ENCODE peak calls at places on chromosomes 16 and 17, in eight cellular contexts. One of them, this sample, is unnamed.

GRCh38 chr16:27625050-27625697 is 75.2 kb downstream of the KATNIP start:
- DNase-seq in GM23338: no peak
- DNase-seq in tibial nerve: no peak
- DNase-seq in prostate gland: peak; percentile 49
- DNase-seq in sigmoid colon: no peak
- DNase-seq in stomach: no peak
- DNase-seq in small intestine: peak; percentile 79
- DNase-seq in GM23248: peak; percentile 56
- DNase-seq in this sample: no peak

GRCh38 chr17:57459286-57459915 is 203.1 kb downstream of the MSI2 start:
- DNase-seq in GM23338: no peak
- DNase-seq in tibial nerve: no peak
- DNase-seq in prostate gland: no peak
- DNase-seq in sigmoid colon: no peak
- DNase-seq in stomach: no peak
- DNase-seq in small intestine: no peak
- DNase-seq in GM23248: peak; percentile 60
- DNase-seq in this sample: no peak

GRCh38 chr17:41338961-41339485 is 11.6 kb downstream of the KRT33A start:
- DNase-seq in GM23338: no peak
- DNase-seq in tibial nerve: no peak
- DNase-seq in prostate gland: no peak
- DNase-seq in sigmoid colon: no peak
- DNase-seq in stomach: no peak
- DNase-seq in small intestine: no peak
- DNase-seq in GM23248: peak; percentile 46
- DNase-seq in this sample: no peak

GRCh38 chr17:30323262-30323894 is 10.5 kb downstream of the TMIGD1 start:
- DNase-seq in GM23338: no peak
- DNase-seq in tibial nerve: no peak
- DNase-seq in prostate gland: no peak
- DNase-seq in sigmoid colon: no peak
- DNase-seq in stomach: no peak
- DNase-seq in small intestine: no peak
- DNase-seq in GM23248: no peak
- DNase-seq in this sample: no peak

GRCh38 chr17:61411114-61411943 is 11.7 kb downstream of the TBX2 start:
- DNase-seq in GM23338: peak; percentile 70
- DNase-seq in tibial nerve: no peak
- DNase-seq in prostate gland: peak; percentile 73
- DNase-seq in sigmoid colon: peak; percentile 76
- DNase-seq in stomach: peak; percentile 51
- DNase-seq in small intestine: peak; percentile 27
- DNase-seq in GM23248: peak; percentile 76
- DNase-seq in this sample: peak; percentile 54

GRCh38 chr17:35312790-35313711 is 60.4 kb downstream of the SLFN11 start:
- DNase-seq in GM23338: peak; percentile 85
- DNase-seq in tibial nerve: peak; percentile 31
- DNase-seq in prostate gland: peak; percentile 66
- DNase-seq in sigmoid colon: peak; percentile 75
- DNase-seq in stomach: peak; percentile 37
- DNase-seq in small intestine: peak; percentile 77
- DNase-seq in GM23248: peak; percentile 77
- DNase-seq in this sample: peak; percentile 68

GRCh38 chr16:79278506-79278905 is 322.0 kb downstream of the MAF start:
- DNase-seq in GM23338: no peak
- DNase-seq in tibial nerve: no peak
- DNase-seq in prostate gland: no peak
- DNase-seq in sigmoid colon: no peak
- DNase-seq in stomach: no peak
- DNase-seq in small intestine: peak; percentile 53
- DNase-seq in GM23248: no peak
- DNase-seq in this sample: no peak

GRCh38 chr17:35486920-35487727 is 38.6 kb upstream of the SLFN13 start:
- DNase-seq in GM23338: peak; percentile 13
- DNase-seq in tibial nerve: peak; percentile 15
- DNase-seq in prostate gland: no peak
- DNase-seq in sigmoid colon: peak; percentile 73
- DNase-seq in stomach: peak; percentile 52
- DNase-seq in small intestine: peak; percentile 47
- DNase-seq in GM23248: peak; percentile 91
- DNase-seq in this sample: no peak

GRCh38 chr16:26391833-26392232 is 674.9 kb upstream of the C16orf82 start:
- DNase-seq in GM23338: peak; percentile 30
- DNase-seq in tibial nerve: no peak
- DNase-seq in prostate gland: no peak
- DNase-seq in sigmoid colon: no peak
- DNase-seq in stomach: no peak
- DNase-seq in small intestine: no peak
- DNase-seq in GM23248: no peak
- DNase-seq in this sample: no peak

GRCh38 chr17:38715216-38715943 is 10.3 kb downstream of the MLLT6 start:
- DNase-seq in GM23338: peak; percentile 68
- DNase-seq in tibial nerve: no peak
- DNase-seq in prostate gland: no peak
- DNase-seq in sigmoid colon: no peak
- DNase-seq in stomach: no peak
- DNase-seq in small intestine: no peak
- DNase-seq in GM23248: no peak
- DNase-seq in this sample: no peak

GRCh38 chr17:82751171-82751570 is 694 bp upstream of the TBCD start:
- DNase-seq in GM23338: peak; percentile 69
- DNase-seq in tibial nerve: no peak
- DNase-seq in prostate gland: no peak
- DNase-seq in sigmoid colon: no peak
- DNase-seq in stomach: no peak
- DNase-seq in small intestine: no peak
- DNase-seq in GM23248: no peak
- DNase-seq in this sample: no peak

GRCh38 chr16:79430129-79430789 is 170.3 kb downstream of the MAF start:
- DNase-seq in GM23338: no peak
- DNase-seq in tibial nerve: no peak
- DNase-seq in prostate gland: no peak
- DNase-seq in sigmoid colon: no peak
- DNase-seq in stomach: no peak
- DNase-seq in small intestine: peak; percentile 68
- DNase-seq in GM23248: no peak
- DNase-seq in this sample: no peak

GRCh38 chr16:48353565-48354163 is 31.5 kb downstream of the SIAH1 start:
- DNase-seq in GM23338: peak; percentile 95
- DNase-seq in tibial nerve: peak; percentile 64
- DNase-seq in prostate gland: peak; percentile 44
- DNase-seq in sigmoid colon: peak; percentile 79
- DNase-seq in stomach: peak; percentile 63
- DNase-seq in small intestine: peak; percentile 83
- DNase-seq in GM23248: peak; percentile 89
- DNase-seq in this sample: peak; percentile 63

GRCh38 chr16:28623172-28623711 is 13.4 kb upstream of the SULT1A1 start:
- DNase-seq in GM23338: peak; percentile 36
- DNase-seq in tibial nerve: no peak
- DNase-seq in prostate gland: no peak
- DNase-seq in sigmoid colon: no peak
- DNase-seq in stomach: peak; percentile 77
- DNase-seq in small intestine: peak; percentile 70
- DNase-seq in GM23248: peak; percentile 53
- DNase-seq in this sample: no peak

GRCh38 chr17:82105882-82106696 is 8.1 kb upstream of the FASN start:
- DNase-seq in GM23338: peak; percentile 89
- DNase-seq in tibial nerve: no peak
- DNase-seq in prostate gland: peak; percentile 91
- DNase-seq in sigmoid colon: peak; percentile 73
- DNase-seq in stomach: peak; percentile 83
- DNase-seq in small intestine: peak; percentile 76
- DNase-seq in GM23248: peak; percentile 50
- DNase-seq in this sample: no peak

GRCh38 chr16:59698341-59698979 is 964.3 kb upstream of the GOT2 start:
- DNase-seq in GM23338: no peak
- DNase-seq in tibial nerve: no peak
- DNase-seq in prostate gland: no peak
- DNase-seq in sigmoid colon: no peak
- DNase-seq in stomach: no peak
- DNase-seq in small intestine: no peak
- DNase-seq in GM23248: peak; percentile 34
- DNase-seq in this sample: no peak

GRCh38 chr17:59492091-59492451 is 73.3 kb upstream of the DHX40 start:
- DNase-seq in GM23338: peak; percentile 18
- DNase-seq in tibial nerve: no peak
- DNase-seq in prostate gland: no peak
- DNase-seq in sigmoid colon: no peak
- DNase-seq in stomach: no peak
- DNase-seq in small intestine: no peak
- DNase-seq in GM23248: no peak
- DNase-seq in this sample: no peak

GRCh38 chr17:40091691-40092397 is 8.5 kb downstream of the NR1D1 start:
- DNase-seq in GM23338: peak; percentile 46
- DNase-seq in tibial nerve: no peak
- DNase-seq in prostate gland: no peak
- DNase-seq in sigmoid colon: no peak
- DNase-seq in stomach: no peak
- DNase-seq in small intestine: no peak
- DNase-seq in GM23248: peak; percentile 48
- DNase-seq in this sample: peak; percentile 76

GRCh38 chr17:57453841-57454240 is 197.5 kb downstream of the MSI2 start:
- DNase-seq in GM23338: no peak
- DNase-seq in tibial nerve: no peak
- DNase-seq in prostate gland: no peak
- DNase-seq in sigmoid colon: no peak
- DNase-seq in stomach: no peak
- DNase-seq in small intestine: no peak
- DNase-seq in GM23248: no peak
- DNase-seq in this sample: no peak

GRCh38 chr17:12814718-12815117 is 25.4 kb downstream of the ARHGAP44 start:
- DNase-seq in GM23338: no peak
- DNase-seq in tibial nerve: no peak
- DNase-seq in prostate gland: no peak
- DNase-seq in sigmoid colon: no peak
- DNase-seq in stomach: no peak
- DNase-seq in small intestine: no peak
- DNase-seq in GM23248: no peak
- DNase-seq in this sample: no peak

GRCh38 chr16:79451196-79451816 is 149.2 kb downstream of the MAF start:
- DNase-seq in GM23338: no peak
- DNase-seq in tibial nerve: no peak
- DNase-seq in prostate gland: no peak
- DNase-seq in sigmoid colon: no peak
- DNase-seq in stomach: no peak
- DNase-seq in small intestine: no peak
- DNase-seq in GM23248: no peak
- DNase-seq in this sample: no peak

GRCh38 chr16:48350716-48351115 is 34.5 kb downstream of the SIAH1 start:
- DNase-seq in GM23338: no peak
- DNase-seq in tibial nerve: no peak
- DNase-seq in prostate gland: no peak
- DNase-seq in sigmoid colon: no peak
- DNase-seq in stomach: no peak
- DNase-seq in small intestine: no peak
- DNase-seq in GM23248: peak; percentile 13
- DNase-seq in this sample: no peak

GRCh38 chr16:69106491-69107291 is 1.2 kb downstream of the HAS3 start:
- DNase-seq in GM23338: peak; percentile 80
- DNase-seq in tibial nerve: no peak
- DNase-seq in prostate gland: no peak
- DNase-seq in sigmoid colon: no peak
- DNase-seq in stomach: no peak
- DNase-seq in small intestine: peak; percentile 17
- DNase-seq in GM23248: peak; percentile 39
- DNase-seq in this sample: peak; percentile 60

GRCh38 chr17:64051153-64051552 is 30.7 kb upstream of the ICAM2 start:
- DNase-seq in GM23338: no peak
- DNase-seq in tibial nerve: no peak
- DNase-seq in prostate gland: no peak
- DNase-seq in sigmoid colon: peak; percentile 4
- DNase-seq in stomach: no peak
- DNase-seq in small intestine: peak; percentile 30
- DNase-seq in GM23248: no peak
- DNase-seq in this sample: no peak

GRCh38 chr17:78557598-78558039 is 19.6 kb downstream of the DNAH17 start:
- DNase-seq in GM23338: no peak
- DNase-seq in tibial nerve: no peak
- DNase-seq in prostate gland: no peak
- DNase-seq in sigmoid colon: no peak
- DNase-seq in stomach: no peak
- DNase-seq in small intestine: no peak
- DNase-seq in GM23248: peak; percentile 92
- DNase-seq in this sample: no peak
- H3K4me1 ChIP-seq in GM23338: no peaks in the 10 kb centered on the region
- H3K4me1 ChIP-seq in tibial nerve: no peaks in the 10 kb centered on the region
- H3K4me1 ChIP-seq in prostate gland: no peaks in the 10 kb centered on the region
- H3K4me1 ChIP-seq in sigmoid colon: no peaks in the 10 kb centered on the region
- H3K4me1 ChIP-seq in stomach: no peaks in the 10 kb centered on the region
- H3K4me1 ChIP-seq in small intestine: no peaks in the 10 kb centered on the region
- H3K4me1 ChIP-seq in GM23248: peaks cover 10% of the 10 kb centered on the region
- H3K4me1 ChIP-seq in this sample: no peaks in the 10 kb centered on the region

GRCh38 chr17:80743181-80743771 is 198.6 kb downstream of the RPTOR start:
- DNase-seq in GM23338: no peak
- DNase-seq in tibial nerve: no peak
- DNase-seq in prostate gland: no peak
- DNase-seq in sigmoid colon: no peak
- DNase-seq in stomach: no peak
- DNase-seq in small intestine: peak; percentile 10
- DNase-seq in GM23248: peak; percentile 64
- DNase-seq in this sample: no peak
- H3K27me3 ChIP-seq in GM23338: no peaks in the 10 kb centered on the region
- H3K27me3 ChIP-seq in tibial nerve: no peaks in the 10 kb centered on the region
- H3K27me3 ChIP-seq in prostate gland: no peaks in the 10 kb centered on the region
- H3K27me3 ChIP-seq in sigmoid colon: no peaks in the 10 kb centered on the region
- H3K27me3 ChIP-seq in stomach: no peaks in the 10 kb centered on the region
- H3K27me3 ChIP-seq in small intestine: no peaks in the 10 kb centered on the region
- H3K27me3 ChIP-seq in GM23248: no peaks in the 10 kb centered on the region
- H3K27me3 ChIP-seq in this sample: no peaks in the 10 kb centered on the region

GRCh38 chr17:66545918-66546317 is 243.5 kb downstream of the PRKCA start:
- DNase-seq in GM23338: no peak
- DNase-seq in tibial nerve: no peak
- DNase-seq in prostate gland: no peak
- DNase-seq in sigmoid colon: no peak
- DNase-seq in stomach: no peak
- DNase-seq in small intestine: no peak
- DNase-seq in GM23248: no peak
- DNase-seq in this sample: no peak
- H3K4me1 ChIP-seq in GM23338: peaks cover 31% of the 10 kb centered on the region
- H3K4me1 ChIP-seq in tibial nerve: no peaks in the 10 kb centered on the region
- H3K4me1 ChIP-seq in prostate gland: no peaks in the 10 kb centered on the region
- H3K4me1 ChIP-seq in sigmoid colon: peaks cover 61% of the 10 kb centered on the region
- H3K4me1 ChIP-seq in stomach: peaks cover 61% of the 10 kb centered on the region
- H3K4me1 ChIP-seq in small intestine: peaks cover 8% of the 10 kb centered on the region
- H3K4me1 ChIP-seq in GM23248: peaks cover 84% of the 10 kb centered on the region
- H3K4me1 ChIP-seq in this sample: no peaks in the 10 kb centered on the region

DNA sequence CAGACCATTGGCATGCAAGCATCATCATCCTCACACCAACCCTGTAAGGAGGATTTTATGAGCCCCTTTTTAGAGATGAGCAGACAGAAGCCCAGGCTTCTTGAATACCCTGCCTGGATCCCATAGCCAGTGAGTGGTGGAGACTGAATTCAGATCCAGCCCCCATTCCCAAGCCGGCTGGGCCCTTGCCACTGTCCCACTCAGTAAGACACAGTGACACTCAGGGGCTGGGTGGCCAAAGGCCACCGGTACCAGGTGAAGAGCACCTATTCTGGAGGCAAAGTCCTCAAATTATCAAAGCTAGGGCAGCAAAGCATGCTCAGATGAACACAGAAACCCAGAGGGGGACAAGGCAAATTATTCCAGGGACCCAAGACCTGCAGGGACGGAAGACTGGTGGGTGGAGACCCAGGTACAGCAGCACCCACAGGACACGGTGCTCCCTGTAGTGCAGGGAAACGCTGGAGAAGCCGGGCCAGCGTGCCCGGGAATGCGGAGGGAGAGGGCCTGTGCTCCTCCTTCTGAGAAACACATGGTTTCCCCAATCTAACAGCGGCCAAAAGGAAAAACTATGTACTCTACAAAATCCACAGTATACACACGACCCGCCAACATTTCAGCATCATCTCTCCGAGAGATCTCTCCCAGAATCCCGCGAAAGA is 33.2 kb upstream of the CRHR1 start:
- DNase-seq in GM23338: no peak
- DNase-seq in tibial nerve: no peak
- DNase-seq in prostate gland: no peak
- DNase-seq in sigmoid colon: no peak
- DNase-seq in stomach: no peak
- DNase-seq in small intestine: no peak
- DNase-seq in GM23248: no peak
- DNase-seq in this sample: no peak
- H3K27me3 ChIP-seq in GM23338: peaks cover 37% of the 10 kb centered on the region
- H3K27me3 ChIP-seq in tibial nerve: peaks cover 43% of the 10 kb centered on the region
- H3K27me3 ChIP-seq in prostate gland: peaks cover 2% of the 10 kb centered on the region
- H3K27me3 ChIP-seq in sigmoid colon: peaks cover 4% of the 10 kb centered on the region
- H3K27me3 ChIP-seq in stomach: peaks cover 19% of the 10 kb centered on the region
- H3K27me3 ChIP-seq in small intestine: no peaks in the 10 kb centered on the region
- H3K27me3 ChIP-seq in GM23248: peaks cover 18% of the 10 kb centered on the region
- H3K27me3 ChIP-seq in this sample: peaks cover 78% of the 10 kb centered on the region

This sample was measured in tibial artery.